ENCODE peak calls at places on chromosomes 1 and 21, in nine cellular contexts. P is AG08395, A is fibroblast of lung, Y is midbrain, D is activated T-cell treated with anti-CD3 and anti-CD28 coated beads for 48 hours, B is GM19239, Z is skeletal muscle cell, K is activated T-helper 1 cell treated with Interleukin-2 at 50 U/mL for 16 hours, O is stomach. E is an unnamed sample.

GRCh38 chr1:85900921-85901320 is 192.7 kb upstream of the ZNHIT6 start:
- DNase-seq in D (no peak), K (no peak), Z (no peak), P (no peak), A (no peak), O (no peak), B (no peak), Y (no peak), E (no peak)

GRCh38 chr1:109246141-109246551 is 3.2 kb upstream of the CELSR2 start:
- DNase-seq in Z (no peak), B (no peak), Y (no peak), P (no peak), K (no peak), A (no peak), D (no peak), O (no peak), E (no peak)

GRCh38 chr1:27633640-27634165 is 1.3 kb downstream of the FGR start:
- DNase-seq in K (no peak), D (no peak), O (no peak), Y (no peak), P (no peak), B (no peak), A (no peak), Z (no peak), E (no peak)

GRCh38 chr21:37072239-37072987 is 458 bp downstream of the PIGP start:
- DNase-seq in A (peak), B (no peak), K (peak), D (peak), Y (peak), P (peak), O (peak), Z (peak), E (peak)

GRCh38 chr1:186566140-186566850 is 105.4 kb upstream of the PDC start:
- DNase-seq in O (no peak), Z (no peak), B (no peak), P (no peak), A (peak), K (no peak), D (no peak), Y (no peak), E (no peak)

GRCh38 chr1:156152628-156153027 is 757 bp upstream of the SEMA4A start:
- DNase-seq in K (no peak), O (no peak), A (no peak), B (no peak), Y (no peak), D (no peak), P (no peak), Z (no peak), E (peak)

GRCh38 chr1:44327679-44328491 is 27.2 kb downstream of the ERI3 start:
- DNase-seq in B (no peak), D (no peak), A (peak), Y (no peak), P (peak), K (no peak), Z (peak), O (peak), E (peak)

GRCh38 chr1:228496494-228496893 is 9.3 kb downstream of the RNF187 start:
- DNase-seq in O (no peak), Y (no peak), D (no peak), B (no peak), A (no peak), P (no peak), Z (no peak), K (no peak), E (no peak)

GRCh38 chr1:168468042-168468809 is 75.6 kb downstream of the XCL2 start:
- DNase-seq in O (no peak), A (peak), Y (no peak), D (no peak), P (peak), Z (no peak), B (no peak), K (no peak), E (peak)

E was measured in AG10803.